ENCODE peak calls at places on chromosomes 13 and 19, in five cellular contexts. Z is NCI-H2029 treated with DMSO at 0.1 percent for 48 hours; A is stimulated activated CD4-positive, alpha-beta T cell treated with anti-CD3 and anti-CD28 coated beads, Interleukin-15, amount 100 ng/mL, for 24 hours; I is NCI-H1436; C is HEK293T. X is an unnamed sample.

GRCh38 chr13:73767191-73767741 is 366.9 kb downstream of the KLF12 start:
- DNase-seq in A (no peak), Z (no peak), I (peak; percentile 48), C (no peak), X (no peak)

GRCh38 chr13:50006426-50007135 is 8.7 kb upstream of the KCNRG start:
- DNase-seq in A (no peak), I (no peak), C (no peak), Z (no peak), X (no peak)

GRCh38 chr13:114148521-114148855 is 16.1 kb upstream of the RASA3 start:
- DNase-seq in I (no peak), C (no peak), Z (no peak), A (peak; percentile 85), X (no peak)

GRCh38 chr19:42253245-42254082 is 1.5 kb downstream of the ERF start:
- DNase-seq in I (no peak), A (peak; percentile 80), C (peak; percentile 51), Z (no peak), X (peak; percentile 75)

GRCh38 chr19:54952591-54953344 is 5.4 kb upstream of the NLRP7 start:
- DNase-seq in I (no peak), C (no peak), A (no peak), Z (no peak), X (no peak)

GRCh38 chr13:97976551-97977375 is 23.3 kb downstream of the IPO5 start:
- DNase-seq in A (peak; percentile 34), C (peak; percentile 40), I (peak; percentile 29), Z (no peak), X (no peak)

GRCh38 chr19:13999085-13999484 is 7.0 kb downstream of the RFX1 start:
- DNase-seq in I (no peak), Z (no peak), A (no peak), C (no peak), X (no peak)

GRCh38 chr19:35213678-35214632 is 14.6 kb downstream of the FAM187B start:
- DNase-seq in Z (peak; percentile 83), I (peak; percentile 37), C (no peak), A (peak; percentile 82), X (no peak)

GRCh38 chr13:53001444-53001843 is 27.2 kb upstream of the OLFM4 start:
- DNase-seq in Z (no peak), I (no peak), C (no peak), A (no peak), X (no peak)

GRCh38 chr19:5914358-5914774 is 312 bp downstream of the CAPS start:
- DNase-seq in I (no peak), C (no peak), Z (no peak), A (no peak), X (no peak)

GRCh38 chr13:51935326-51936171 is 73.8 kb downstream of the CCDC70 start:
- DNase-seq in Z (no peak), A (no peak), C (peak; percentile 48), I (no peak), X (peak; percentile 31)

GRCh38 chr13:30805132-30805537 is 69.8 kb downstream of the ALOX5AP start:
- DNase-seq in I (no peak), C (no peak), A (no peak), Z (no peak), X (no peak)

GRCh38 chr19:33503791-33504444 is 17.7 kb downstream of the PEPD start:
- DNase-seq in Z (no peak), A (no peak), I (no peak), C (no peak), X (no peak)

GRCh38 chr13:79382545-79383275 is 23.3 kb downstream of the RBM26 start:
- DNase-seq in A (no peak), Z (no peak), I (no peak), C (no peak), X (no peak)

GRCh38 chr19:10390652-10391286 is 10.4 kb upstream of the TYK2 start:
- DNase-seq in Z (peak; percentile 24), C (peak; percentile 76), I (peak; percentile 84), A (peak; percentile 78), X (peak; percentile 81)

GRCh38 chr19:45663800-45664199 is 4.2 kb upstream of the GIPR start:
- DNase-seq in Z (no peak), C (no peak), I (no peak), A (no peak), X (no peak)

GRCh38 chr13:97353927-97354326 is 80.0 kb upstream of the RAP2A start:
- DNase-seq in Z (no peak), I (no peak), C (no peak), A (no peak), X (no peak)

GRCh38 chr19:29378543-29379105 is 147.2 kb upstream of the VSTM2B start:
- DNase-seq in A (no peak), C (no peak), Z (no peak), I (no peak), X (no peak)

GRCh38 chr19:55679343-55680257 is 4.6 kb downstream of the EPN1 start:
- DNase-seq in Z (no peak), A (peak; percentile 42), I (no peak), C (no peak), X (no peak)

GRCh38 chr19:16655727-16656126 is 4.2 kb downstream of the SMIM7 start:
- DNase-seq in C (no peak), Z (no peak), I (no peak), A (no peak), X (no peak)

GRCh38 chr13:20616059-20616797 is 49.3 kb downstream of the IFT88 start:
- DNase-seq in Z (no peak), A (no peak), C (no peak), I (no peak), X (peak; percentile 51)

GRCh38 chr19:41330476-41330875 is 20.5 kb downstream of the CCDC97 start:
- DNase-seq in I (no peak), A (no peak), C (no peak), Z (no peak), X (no peak)

GRCh38 chr13:93857126-93857525 is 622.4 kb downstream of the DCT start:
- DNase-seq in Z (no peak), A (no peak), C (no peak), I (no peak), X (peak; percentile 47)

GRCh38 chr13:20901668-20902437 is 693 bp downstream of the XPO4 start:
- DNase-seq in Z (no peak), A (peak; percentile 60), C (peak; percentile 41), I (no peak), X (peak; percentile 34)

GRCh38 chr13:77002590-77003190 is 10.8 kb downstream of the CLN5 start:
- DNase-seq in C (peak; percentile 68), Z (no peak), I (no peak), A (no peak), X (peak; percentile 61)

X was measured in cardiac muscle cell.